ENCODE peak calls at places on chromosome X, in four cellular contexts. N, B, L and D are unnamed samples.

GRCh38 chrX:40175416-40176255 is 77.9 kb upstream of the BCOR start:
- DNase-seq in B (peak; percentile 60), L (peak; percentile 95), N (peak; percentile 74), D (peak; percentile 82)

GRCh38 chrX:13090261-13091110 is 46.1 kb upstream of the FAM9C start:
- DNase-seq in B (no peak), L (peak; percentile 54), N (no peak), D (no peak)

GRCh38 chrX:148522006-148522405 is 21.6 kb downstream of the AFF2 start:
- DNase-seq in B (no peak), N (no peak), L (no peak), D (no peak)

GRCh38 chrX:39750798-39751197 is 347.0 kb downstream of the BCOR start:
- DNase-seq in L (no peak), N (no peak), B (no peak), D (no peak)

GRCh38 chrX:13414006-13414647 is 94.3 kb upstream of the ATXN3L start:
- DNase-seq in L (no peak), B (no peak), N (no peak), D (no peak)

GRCh38 chrX:18938710-18939109 is 45.2 kb downstream of the PHKA2 start:
- DNase-seq in B (no peak), N (no peak), L (no peak), D (no peak)

GRCh38 chrX:151981129-151981528 is 6.7 kb upstream of the GABRE start:
- DNase-seq in B (peak; percentile 45), L (no peak), N (no peak), D (no peak)

GRCh38 chrX:103686199-103687072 is at the start of gene MORF4L2:
- DNase-seq in B (peak; percentile 99), N (peak; percentile 86), L (peak; percentile 96), D (peak; percentile 95)

GRCh38 chrX:54248309-54248708 is 65.3 kb upstream of the FAM120C start:
- DNase-seq in N (no peak), L (peak; percentile 13), B (peak; percentile 48), D (no peak)

GRCh38 chrX:18151661-18152060 is 69.0 kb downstream of the BEND2 start:
- DNase-seq in B (no peak), L (no peak), N (no peak), D (no peak)

GRCh38 chrX:19174401-19175025 is 52.2 kb upstream of the ADGRG2 start:
- DNase-seq in N (no peak), L (no peak), B (peak; percentile 81), D (no peak)

GRCh38 chrX:48548871-48549270 is 9.4 kb downstream of the TBC1D25 start:
- DNase-seq in N (no peak), B (no peak), L (no peak), D (no peak)

GRCh38 chrX:77493677-77494553 is 46.7 kb downstream of the FGF16 start:
- DNase-seq in L (no peak), N (no peak), B (peak; percentile 13), D (no peak)

GRCh38 chrX:106973433-106974149 is 26.4 kb downstream of the MORC4 start:
- DNase-seq in B (peak; percentile 68), N (no peak), L (no peak), D (no peak)

GRCh38 chrX:109760922-109761250 is 27.8 kb upstream of the ACSL4 start:
- DNase-seq in L (no peak), B (no peak), N (no peak), D (no peak)

GRCh38 chrX:153741446-153741845 is 16.8 kb downstream of the ABCD1 start:
- DNase-seq in L (no peak), N (no peak), B (no peak), D (no peak)

GRCh38 chrX:33324099-33324498 is 112.8 kb upstream of the DMD start:
- DNase-seq in N (no peak), B (no peak), L (no peak), D (no peak)

GRCh38 chrX:2488621-2489285 is 12.0 kb downstream of the DHRSX start:
- DNase-seq in B (no peak), N (no peak), L (no peak), D (no peak)

GRCh38 chrX:15514279-15514678 is 13.7 kb downstream of the BMX start:
- DNase-seq in N (no peak), L (no peak), B (no peak), D (no peak)

GRCh38 chrX:13142891-13143290 is 98.5 kb upstream of the FAM9C start:
- DNase-seq in B (no peak), N (no peak), L (no peak), D (no peak)

GRCh38 chrX:29044802-29045201 is 457.6 kb downstream of the IL1RAPL1 start:
- DNase-seq in L (no peak), B (no peak), N (no peak), D (no peak)

GRCh38 chrX:103629295-103630170 is 758 bp downstream of the TCEAL1 start:
- DNase-seq in N (peak; percentile 62), B (peak; percentile 86), L (peak; percentile 54), D (no peak)

GRCh38 chrX:130108647-130109428 is 1.5 kb downstream of the ELF4 start:
- DNase-seq in N (peak; percentile 39), B (peak; percentile 74), L (peak; percentile 63), D (no peak)

GRCh38 chrX:47514553-47515235 is 31.7 kb upstream of the ZNF41 start:
- DNase-seq in N (no peak), B (peak; percentile 9), L (no peak), D (no peak)

GRCh38 chrX:33171071-33171470 is 40.3 kb downstream of the DMD start:
- DNase-seq in N (no peak), B (no peak), L (no peak), D (no peak)

GRCh38 chrX:38578152-38578551 is 16.8 kb downstream of the TSPAN7 start:
- DNase-seq in L (no peak), N (no peak), B (no peak), D (no peak)

GRCh38 chrX:52576946-52577345 is 60.1 kb upstream of the XAGE1B start:
- DNase-seq in B (no peak), N (no peak), L (no peak), D (no peak)

GRCh38 chrX:68079961-68080360 is 353.3 kb downstream of the OPHN1 start:
- DNase-seq in L (no peak), N (no peak), B (no peak), D (no peak)

GRCh38 chrX:103658681-103659433 is 27.6 kb downstream of the MORF4L2 start:
- DNase-seq in B (no peak), N (no peak), L (no peak), D (no peak)

DNA sequence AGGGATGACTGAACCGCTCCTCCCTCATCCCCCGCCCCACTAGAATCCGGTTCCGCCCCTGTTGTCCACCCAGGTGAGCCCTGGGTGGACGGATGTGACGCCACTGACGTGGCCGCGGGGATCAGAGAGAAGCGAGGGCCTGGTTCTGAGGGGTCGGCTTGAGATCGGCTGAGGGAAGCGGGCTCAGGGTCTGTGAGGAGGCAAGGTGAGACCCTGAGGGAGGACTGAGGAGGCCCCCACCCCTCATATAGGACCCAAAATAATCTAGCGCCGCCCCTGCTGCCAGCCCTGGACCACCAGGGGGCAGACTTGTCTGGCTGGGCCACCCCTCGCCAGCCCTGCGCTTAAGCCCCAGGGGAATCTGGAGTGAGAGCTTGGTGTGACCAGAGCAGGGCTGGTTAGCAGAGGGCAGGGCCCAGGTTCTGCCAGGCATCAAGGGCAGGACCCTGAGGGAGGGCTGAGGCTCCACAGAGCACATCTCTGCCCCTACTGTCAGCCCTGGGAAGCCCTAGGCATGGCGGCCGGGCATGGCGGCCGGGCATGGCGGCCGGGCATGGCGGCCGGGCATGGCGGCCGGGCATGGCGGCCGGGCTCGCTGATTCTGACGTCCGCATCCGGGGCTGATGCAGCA is at the start of gene MAGEA8:
- DNase-seq in L (peak; percentile 9), N (no peak), B (no peak), D (no peak)
- TF ChIP-seq CTCF in L (peak; percentile 34), N (no peak), B (no peak), D (peak; percentile 37)

GRCh38 chrX:70454441-70455365 is 10.1 kb downstream of the DLG3 start:
- DNase-seq in B (peak; percentile 50), N (peak; percentile 71), L (peak; percentile 74), D (no peak)

GRCh38 chrX:70455366-70456202 is 10.9 kb downstream of the DLG3 start:
- DNase-seq in L (no peak), B (no peak), N (no peak), D (no peak)

GRCh38 chrX:70452143-70452733 is 7.6 kb downstream of the DLG3 start:
- DNase-seq in L (peak; percentile 54), B (peak; percentile 37), N (peak; percentile 37), D (no peak)

GRCh38 chrX:70453024-70453618 is 8.5 kb downstream of the DLG3 start:
- DNase-seq in N (no peak), L (no peak), B (no peak), D (no peak)

DNA sequence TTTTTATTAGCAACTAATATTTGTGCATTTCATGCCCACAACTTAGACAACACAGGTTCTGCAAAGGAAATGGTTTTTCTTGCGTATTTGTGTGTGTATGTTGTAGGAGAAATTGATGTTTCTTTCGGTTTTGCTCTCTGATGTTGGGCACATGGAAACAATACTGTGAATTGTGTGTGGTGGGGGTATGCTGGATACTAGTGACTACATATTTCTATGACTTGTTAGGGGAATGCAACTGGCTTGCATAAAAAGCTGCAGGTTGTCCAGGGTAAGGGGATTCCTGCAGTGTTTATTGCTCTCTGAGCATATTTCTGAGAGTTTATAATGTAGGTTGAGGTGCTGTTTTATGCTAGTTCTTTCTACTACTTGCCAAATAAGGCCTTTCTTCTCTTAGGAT is 11.6 kb downstream of the DLG3 start:
- DNase-seq in N (no peak), L (no peak), B (no peak), D (no peak)
- H3K4me3 ChIP-seq in N (peak overlapping the region; percentile 67), L (peak overlapping the region; percentile 62), B (no peak overlapping the region), D (peak overlapping the region; percentile 57)

DNA sequence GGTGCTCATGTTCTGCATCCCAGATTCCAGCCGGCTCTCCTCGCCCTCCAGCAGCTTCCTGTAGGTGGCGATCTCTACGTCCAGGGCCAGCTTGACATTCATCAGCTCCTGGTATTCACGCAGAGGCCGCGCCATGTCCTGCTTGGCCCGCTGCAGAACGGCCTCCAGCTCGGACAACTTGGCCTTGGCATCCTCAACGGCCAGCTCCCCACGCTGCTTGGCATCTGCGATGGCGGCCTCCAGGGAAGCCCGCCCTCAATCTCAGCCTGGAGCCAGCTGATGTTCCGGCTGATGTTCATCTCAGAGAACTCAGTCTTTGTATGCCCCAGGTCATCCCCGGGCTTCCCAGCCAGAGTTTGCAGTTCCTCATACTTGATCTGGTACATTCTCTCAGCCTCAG is 431.8 kb upstream of the DIPK2B start:
- DNase-seq in L (no peak), N (no peak), B (no peak), D (no peak)
- TF ChIP-seq CTCF in L (no peak), N (no peak), B (no peak), D (no peak)

GRCh38 chrX:9785944-9786741 is at the start of gene SHROOM2:
- DNase-seq in N (no peak), B (no peak), L (no peak), D (no peak)

GRCh38 chrX:9788908-9789307 is 2.7 kb downstream of the SHROOM2 start:
- DNase-seq in L (no peak), B (peak; percentile 61), N (no peak), D (no peak)

GRCh38 chrX:9781941-9782340 is 4.3 kb upstream of the SHROOM2 start:
- DNase-seq in N (no peak), L (no peak), B (no peak), D (no peak)

GRCh38 chrX:9786839-9787635 is 808 bp downstream of the SHROOM2 start:
- DNase-seq in B (no peak), L (no peak), N (no peak), D (no peak)

GRCh38 chrX:9785252-9785943 is 831 bp upstream of the SHROOM2 start:
- DNase-seq in N (no peak), L (no peak), B (no peak), D (no peak)
- H3K4me3 ChIP-seq in N (peak overlapping the region; percentile 67), L (no peak overlapping the region), B (peak overlapping the region; percentile 58), D (no peak overlapping the region)